ENCODE peak calls at places on chromosomes 11 and 22, in nine cellular contexts. One of them, this sample, is unnamed.

GRCh38 chr22:27650572-27650971 is 151.0 kb downstream of the MN1 start:
- DNase-seq in kidney tubule cell: no peak
- DNase-seq in PC-3: no peak
- DNase-seq in CD4-positive, alpha-beta memory T cell: no peak
- DNase-seq in NCI-H460: no peak
- DNase-seq in NCI-H1436 treated with DMSO at 0.1 percent for 48 hours: no peak
- DNase-seq in cardiac muscle cell: no peak
- DNase-seq in GM04503: no peak
- DNase-seq in stimulated activated CD4-positive, alpha-beta T cell treated with anti-CD3 and anti-CD28 coated beads, Interleukin-15, amount 100 ng/mL, for 48 hours: no peak
- DNase-seq in this sample: no peak

GRCh38 chr22:17867160-17867785 is 93.0 kb upstream of the BID start:
- DNase-seq in kidney tubule cell: no peak
- DNase-seq in PC-3: no peak
- DNase-seq in CD4-positive, alpha-beta memory T cell: no peak
- DNase-seq in NCI-H460: no peak
- DNase-seq in NCI-H1436 treated with DMSO at 0.1 percent for 48 hours: no peak
- DNase-seq in cardiac muscle cell: no peak
- DNase-seq in GM04503: no peak
- DNase-seq in stimulated activated CD4-positive, alpha-beta T cell treated with anti-CD3 and anti-CD28 coated beads, Interleukin-15, amount 100 ng/mL, for 48 hours: no peak
- DNase-seq in this sample: no peak

GRCh38 chr11:62345862-62346261 is 8.6 kb downstream of the ASRGL1 start:
- DNase-seq in kidney tubule cell: no peak
- DNase-seq in PC-3: no peak
- DNase-seq in CD4-positive, alpha-beta memory T cell: no peak
- DNase-seq in NCI-H460: no peak
- DNase-seq in NCI-H1436 treated with DMSO at 0.1 percent for 48 hours: no peak
- DNase-seq in cardiac muscle cell: no peak
- DNase-seq in GM04503: no peak
- DNase-seq in stimulated activated CD4-positive, alpha-beta T cell treated with anti-CD3 and anti-CD28 coated beads, Interleukin-15, amount 100 ng/mL, for 48 hours: no peak
- DNase-seq in this sample: no peak

GRCh38 chr22:45804986-45805325 is 133.3 kb downstream of the ATXN10 start:
- DNase-seq in kidney tubule cell: peak
- DNase-seq in PC-3: peak
- DNase-seq in CD4-positive, alpha-beta memory T cell: no peak
- DNase-seq in NCI-H460: peak
- DNase-seq in NCI-H1436 treated with DMSO at 0.1 percent for 48 hours: no peak
- DNase-seq in cardiac muscle cell: no peak
- DNase-seq in GM04503: peak
- DNase-seq in stimulated activated CD4-positive, alpha-beta T cell treated with anti-CD3 and anti-CD28 coated beads, Interleukin-15, amount 100 ng/mL, for 48 hours: no peak
- DNase-seq in this sample: no peak

GRCh38 chr11:63682045-63682915 is 980 bp downstream of the RTN3 start:
- DNase-seq in kidney tubule cell: no peak
- DNase-seq in PC-3: peak
- DNase-seq in CD4-positive, alpha-beta memory T cell: no peak
- DNase-seq in NCI-H460: no peak
- DNase-seq in NCI-H1436 treated with DMSO at 0.1 percent for 48 hours: no peak
- DNase-seq in cardiac muscle cell: peak
- DNase-seq in GM04503: no peak
- DNase-seq in stimulated activated CD4-positive, alpha-beta T cell treated with anti-CD3 and anti-CD28 coated beads, Interleukin-15, amount 100 ng/mL, for 48 hours: no peak
- DNase-seq in this sample: peak

GRCh38 chr11:19646921-19647320 is 65.7 kb upstream of the NAV2 start:
- DNase-seq in kidney tubule cell: peak
- DNase-seq in PC-3: peak
- DNase-seq in CD4-positive, alpha-beta memory T cell: no peak
- DNase-seq in NCI-H460: no peak
- DNase-seq in NCI-H1436 treated with DMSO at 0.1 percent for 48 hours: no peak
- DNase-seq in cardiac muscle cell: no peak
- DNase-seq in GM04503: peak
- DNase-seq in stimulated activated CD4-positive, alpha-beta T cell treated with anti-CD3 and anti-CD28 coated beads, Interleukin-15, amount 100 ng/mL, for 48 hours: no peak
- DNase-seq in this sample: no peak

GRCh38 chr11:78037056-78037455 is 14.0 kb upstream of the KCTD14 start:
- DNase-seq in kidney tubule cell: peak
- DNase-seq in PC-3: peak
- DNase-seq in CD4-positive, alpha-beta memory T cell: no peak
- DNase-seq in NCI-H460: no peak
- DNase-seq in NCI-H1436 treated with DMSO at 0.1 percent for 48 hours: no peak
- DNase-seq in cardiac muscle cell: no peak
- DNase-seq in GM04503: no peak
- DNase-seq in stimulated activated CD4-positive, alpha-beta T cell treated with anti-CD3 and anti-CD28 coated beads, Interleukin-15, amount 100 ng/mL, for 48 hours: no peak
- DNase-seq in this sample: no peak

GRCh38 chr22:26544489-26544888 is 32.2 kb upstream of the TFIP11 start:
- DNase-seq in kidney tubule cell: no peak
- DNase-seq in PC-3: no peak
- DNase-seq in CD4-positive, alpha-beta memory T cell: no peak
- DNase-seq in NCI-H460: no peak
- DNase-seq in NCI-H1436 treated with DMSO at 0.1 percent for 48 hours: no peak
- DNase-seq in cardiac muscle cell: no peak
- DNase-seq in GM04503: no peak
- DNase-seq in stimulated activated CD4-positive, alpha-beta T cell treated with anti-CD3 and anti-CD28 coated beads, Interleukin-15, amount 100 ng/mL, for 48 hours: no peak
- DNase-seq in this sample: no peak

GRCh38 chr11:117931971-117932370 is 2.8 kb upstream of the TMPRSS13 start:
- DNase-seq in kidney tubule cell: peak
- DNase-seq in PC-3: no peak
- DNase-seq in CD4-positive, alpha-beta memory T cell: peak
- DNase-seq in NCI-H460: no peak
- DNase-seq in NCI-H1436 treated with DMSO at 0.1 percent for 48 hours: no peak
- DNase-seq in cardiac muscle cell: peak
- DNase-seq in GM04503: no peak
- DNase-seq in stimulated activated CD4-positive, alpha-beta T cell treated with anti-CD3 and anti-CD28 coated beads, Interleukin-15, amount 100 ng/mL, for 48 hours: peak
- DNase-seq in this sample: no peak

GRCh38 chr22:26658671-26659478 is 1.5 kb downstream of the MIAT start:
- DNase-seq in kidney tubule cell: peak
- DNase-seq in PC-3: peak
- DNase-seq in CD4-positive, alpha-beta memory T cell: peak
- DNase-seq in NCI-H460: peak
- DNase-seq in NCI-H1436 treated with DMSO at 0.1 percent for 48 hours: peak
- DNase-seq in cardiac muscle cell: no peak
- DNase-seq in GM04503: peak
- DNase-seq in stimulated activated CD4-positive, alpha-beta T cell treated with anti-CD3 and anti-CD28 coated beads, Interleukin-15, amount 100 ng/mL, for 48 hours: peak
- DNase-seq in this sample: peak

GRCh38 chr11:110852925-110853324 is 140.7 kb upstream of the ARHGAP20 start:
- DNase-seq in kidney tubule cell: no peak
- DNase-seq in PC-3: no peak
- DNase-seq in CD4-positive, alpha-beta memory T cell: no peak
- DNase-seq in NCI-H460: no peak
- DNase-seq in NCI-H1436 treated with DMSO at 0.1 percent for 48 hours: no peak
- DNase-seq in cardiac muscle cell: no peak
- DNase-seq in GM04503: no peak
- DNase-seq in stimulated activated CD4-positive, alpha-beta T cell treated with anti-CD3 and anti-CD28 coated beads, Interleukin-15, amount 100 ng/mL, for 48 hours: no peak
- DNase-seq in this sample: no peak

GRCh38 chr11:122727101-122727929 is 71.8 kb downstream of the UBASH3B start:
- DNase-seq in kidney tubule cell: no peak
- DNase-seq in PC-3: no peak
- DNase-seq in CD4-positive, alpha-beta memory T cell: peak
- DNase-seq in NCI-H460: no peak
- DNase-seq in NCI-H1436 treated with DMSO at 0.1 percent for 48 hours: no peak
- DNase-seq in cardiac muscle cell: no peak
- DNase-seq in GM04503: no peak
- DNase-seq in stimulated activated CD4-positive, alpha-beta T cell treated with anti-CD3 and anti-CD28 coated beads, Interleukin-15, amount 100 ng/mL, for 48 hours: no peak
- DNase-seq in this sample: no peak

GRCh38 chr11:124978316-124978715 is 24.3 kb downstream of the CCDC15 start:
- DNase-seq in kidney tubule cell: no peak
- DNase-seq in PC-3: no peak
- DNase-seq in CD4-positive, alpha-beta memory T cell: no peak
- DNase-seq in NCI-H460: no peak
- DNase-seq in NCI-H1436 treated with DMSO at 0.1 percent for 48 hours: no peak
- DNase-seq in cardiac muscle cell: no peak
- DNase-seq in GM04503: no peak
- DNase-seq in stimulated activated CD4-positive, alpha-beta T cell treated with anti-CD3 and anti-CD28 coated beads, Interleukin-15, amount 100 ng/mL, for 48 hours: no peak
- DNase-seq in this sample: no peak

GRCh38 chr11:107042748-107043147 is 24.5 kb upstream of the GUCY1A2 start:
- DNase-seq in kidney tubule cell: no peak
- DNase-seq in PC-3: no peak
- DNase-seq in CD4-positive, alpha-beta memory T cell: no peak
- DNase-seq in NCI-H460: no peak
- DNase-seq in NCI-H1436 treated with DMSO at 0.1 percent for 48 hours: no peak
- DNase-seq in cardiac muscle cell: no peak
- DNase-seq in GM04503: no peak
- DNase-seq in stimulated activated CD4-positive, alpha-beta T cell treated with anti-CD3 and anti-CD28 coated beads, Interleukin-15, amount 100 ng/mL, for 48 hours: no peak
- DNase-seq in this sample: no peak

GRCh38 chr11:121810291-121810690 is 305.7 kb downstream of the BLID start:
- DNase-seq in kidney tubule cell: no peak
- DNase-seq in PC-3: peak
- DNase-seq in CD4-positive, alpha-beta memory T cell: no peak
- DNase-seq in NCI-H460: no peak
- DNase-seq in NCI-H1436 treated with DMSO at 0.1 percent for 48 hours: no peak
- DNase-seq in cardiac muscle cell: no peak
- DNase-seq in GM04503: peak
- DNase-seq in stimulated activated CD4-positive, alpha-beta T cell treated with anti-CD3 and anti-CD28 coated beads, Interleukin-15, amount 100 ng/mL, for 48 hours: no peak
- DNase-seq in this sample: no peak

GRCh38 chr11:6270584-6271246 is 11.1 kb downstream of the CCKBR start:
- DNase-seq in kidney tubule cell: no peak
- DNase-seq in PC-3: no peak
- DNase-seq in CD4-positive, alpha-beta memory T cell: no peak
- DNase-seq in NCI-H460: no peak
- DNase-seq in NCI-H1436 treated with DMSO at 0.1 percent for 48 hours: no peak
- DNase-seq in cardiac muscle cell: no peak
- DNase-seq in GM04503: no peak
- DNase-seq in stimulated activated CD4-positive, alpha-beta T cell treated with anti-CD3 and anti-CD28 coated beads, Interleukin-15, amount 100 ng/mL, for 48 hours: no peak
- DNase-seq in this sample: no peak

This sample was measured in anterior cingulate cortex.